ENCODE peak calls at places on chromosomes 2 and 18, in four cellular contexts. P, Z, H and G are unnamed samples.

GRCh38 chr18:23311346-23312103 is 141.6 kb upstream of the RIOK3 start:
- DNase-seq in H (no peak), Z (no peak), P (no peak), G (no peak)

GRCh38 chr2:58057890-58058590 is 11.4 kb downstream of the VRK2 start:
- DNase-seq in Z (no peak), H (no peak), P (no peak), G (no peak)

GRCh38 chr2:174826051-174826450 is 61.8 kb upstream of the CHRNA1 start:
- DNase-seq in H (no peak), Z (no peak), P (no peak), G (no peak)

GRCh38 chr2:168466190-168466737 is 10.2 kb downstream of the CERS6 start:
- DNase-seq in Z (no peak), H (no peak), P (no peak), G (no peak)

GRCh38 chr2:64686283-64686956 is 32.7 kb upstream of the SERTAD2 start:
- DNase-seq in P (no peak), Z (no peak), H (no peak), G (peak; percentile 46)

GRCh38 chr18:31091350-31091749 is 10.9 kb downstream of the DSC2 start:
- DNase-seq in H (no peak), P (no peak), Z (no peak), G (no peak)

GRCh38 chr2:11829324-11829946 is 83.0 kb downstream of the LPIN1 start:
- DNase-seq in P (peak; percentile 61), Z (peak; percentile 85), H (peak; percentile 41), G (peak; percentile 87)

GRCh38 chr18:74533666-74534065 is 634 bp upstream of the CNDP1 start:
- DNase-seq in P (no peak), H (no peak), Z (no peak), G (no peak)

GRCh38 chr2:122194546-122194945 is 439.1 kb downstream of the TSN start:
- DNase-seq in P (no peak), Z (no peak), H (no peak), G (peak; percentile 42)

GRCh38 chr18:56841836-56842235 is 190.7 kb downstream of the WDR7 start:
- DNase-seq in H (no peak), Z (no peak), P (no peak), G (no peak)

GRCh38 chr2:241315879-241316700 is at the start of gene SEPTIN2:
- DNase-seq in H (peak; percentile 32), P (peak; percentile 82), Z (no peak), G (no peak)

GRCh38 chr2:12059616-12060441 is 313.4 kb downstream of the LPIN1 start:
- DNase-seq in Z (no peak), H (no peak), P (no peak), G (no peak)

GRCh38 chr2:174634130-174635014 is 36.8 kb upstream of the WIPF1 start:
- DNase-seq in Z (no peak), P (peak; percentile 36), H (no peak), G (no peak)

GRCh38 chr18:79554945-79555645 is 124.5 kb upstream of the CTDP1 start:
- DNase-seq in Z (no peak), P (no peak), H (no peak), G (no peak)

GRCh38 chr2:25168256-25169072 is at the start of gene POMC:
- DNase-seq in Z (peak; percentile 73), H (no peak), P (no peak), G (no peak)

GRCh38 chr18:3129053-3129864 is 90.5 kb downstream of the MYOM1 start:
- DNase-seq in P (peak; percentile 82), H (peak; percentile 72), Z (peak; percentile 95), G (peak; percentile 67)

GRCh38 chr2:136257893-136258292 is 139.9 kb upstream of the CXCR4 start:
- DNase-seq in Z (no peak), P (no peak), H (no peak), G (no peak)

GRCh38 chr2:136310797-136311558 is 193.0 kb upstream of the CXCR4 start:
- DNase-seq in H (no peak), Z (no peak), P (no peak), G (no peak)

GRCh38 chr2:216934151-216934550 is 74.3 kb upstream of the TNP1 start:
- DNase-seq in Z (no peak), H (no peak), P (no peak), G (no peak)

GRCh38 chr18:43931439-43931838 is 654.1 kb upstream of the SYT4 start:
- DNase-seq in H (no peak), P (no peak), Z (no peak), G (no peak)

GRCh38 chr2:69073928-69074575 is 61.1 kb downstream of the ANTXR1 start:
- DNase-seq in P (no peak), Z (no peak), H (no peak), G (no peak)

GRCh38 chr2:96870631-96871255 is 863 bp upstream of the SEMA4C start:
- DNase-seq in Z (no peak), H (no peak), P (no peak), G (no peak)

GRCh38 chr2:177298191-177298590 is 33.7 kb upstream of the NFE2L2 start:
- DNase-seq in Z (no peak), H (no peak), P (no peak), G (no peak)

GRCh38 chr2:235347691-235348090 is 146.2 kb upstream of the AGAP1 start:
- DNase-seq in P (peak; percentile 34), H (peak; percentile 74), Z (no peak), G (no peak)

GRCh38 chr18:67525328-67526110 is 9.0 kb upstream of the DSEL start:
- DNase-seq in Z (peak; percentile 28), P (no peak), H (no peak), G (no peak)
- H3K9ac ChIP-seq in Z (no peak overlapping the region), P (no peak overlapping the region), H (no peak overlapping the region), G (no peak overlapping the region)

GRCh38 chr2:144515694-144516416 is 4.1 kb downstream of the ZEB2 start:
- DNase-seq in Z (peak; percentile 66), H (no peak), P (peak; percentile 36), G (no peak)
- H3K9ac ChIP-seq in Z (peak overlapping the region; percentile 68), H (no peak overlapping the region), P (peak overlapping the region; percentile 96), G (peak overlapping the region; percentile 79)

GRCh38 chr18:62505669-62506494 is 16.9 kb upstream of the ZCCHC2 start:
- DNase-seq in Z (no peak), H (no peak), P (no peak), G (no peak)
- H3K9ac ChIP-seq in Z (no peak overlapping the region), H (no peak overlapping the region), P (peak overlapping the region; percentile 41), G (no peak overlapping the region)

GRCh38 chr2:37287966-37288365 is 36.7 kb downstream of the PRKD3 start:
- DNase-seq in P (no peak), H (no peak), Z (peak; percentile 7), G (no peak)

GRCh38 chr2:37282746-37283145 is 41.9 kb downstream of the PRKD3 start:
- DNase-seq in H (no peak), P (no peak), Z (no peak), G (no peak)

GRCh38 chr2:37283207-37283606 is 41.4 kb downstream of the PRKD3 start:
- DNase-seq in Z (no peak), H (no peak), P (no peak), G (no peak)

GRCh38 chr2:37281916-37282315 is 42.7 kb downstream of the PRKD3 start:
- DNase-seq in Z (no peak), P (no peak), H (no peak), G (no peak)

GRCh38 chr2:37284386-37284785 is 40.2 kb downstream of the PRKD3 start:
- DNase-seq in P (no peak), H (no peak), Z (no peak), G (no peak)
- H3K9ac ChIP-seq in P (no peak overlapping the region), H (no peak overlapping the region), Z (no peak overlapping the region), G (no peak overlapping the region)

GRCh38 chr2:200340527-200341224 is 34.2 kb downstream of the SPATS2L start:
- DNase-seq in P (no peak), H (no peak), Z (no peak), G (no peak)
- H3K9ac ChIP-seq in P (no peak overlapping the region), H (no peak overlapping the region), Z (no peak overlapping the region), G (no peak overlapping the region)

GRCh38 chr2:233938676-233939370 is 21.6 kb downstream of the TRPM8 start:
- DNase-seq in P (no peak), H (no peak), Z (no peak), G (no peak)
- H3K9ac ChIP-seq in P (no peak overlapping the region), H (no peak overlapping the region), Z (no peak overlapping the region), G (no peak overlapping the region)

DNA sequence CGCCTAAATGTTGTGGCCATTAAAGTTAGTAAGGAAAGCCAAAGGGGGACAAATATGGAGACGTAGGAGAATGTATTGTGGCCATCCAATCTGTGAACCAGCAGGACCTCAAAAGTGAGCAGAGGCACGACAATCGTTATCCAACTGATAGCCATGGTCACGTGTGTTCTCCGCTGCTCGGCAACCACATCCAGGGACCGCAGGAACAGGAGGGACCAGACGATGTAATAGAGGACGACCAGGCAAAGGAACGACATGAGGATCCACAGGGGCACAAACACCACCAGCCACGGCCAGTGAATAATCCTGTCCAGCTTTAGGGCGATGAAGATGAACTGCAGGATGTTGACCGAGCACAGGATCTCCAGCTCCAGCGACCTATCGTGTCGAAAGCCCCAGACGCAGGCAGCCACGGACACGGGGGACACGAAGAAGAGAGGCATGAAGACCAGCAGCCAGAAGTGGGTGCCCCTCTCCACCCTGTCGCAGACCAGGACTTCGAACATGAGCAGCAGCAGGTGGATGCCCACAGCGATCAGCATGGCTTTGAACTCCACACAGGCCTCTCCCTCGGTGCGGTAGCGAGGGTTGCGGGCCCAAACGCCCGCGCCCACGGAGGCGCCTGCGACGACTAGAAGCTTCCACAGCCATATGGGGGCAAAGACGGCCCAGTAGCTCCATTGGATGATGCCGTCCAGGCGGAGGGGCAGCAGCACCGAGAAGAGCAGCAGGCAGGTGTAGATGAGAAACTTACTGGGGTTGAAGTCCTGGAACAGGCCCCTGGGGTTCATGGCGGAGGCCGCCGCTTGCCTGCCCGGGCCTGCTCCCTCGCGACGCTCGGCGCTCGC is 790 bp downstream of the TMEM185B start:
- DNase-seq in H (no peak), P (no peak), Z (no peak), G (no peak)
- H3K9ac ChIP-seq in H (peak overlapping the region; percentile 74), P (peak overlapping the region; percentile 87), Z (no peak overlapping the region), G (peak overlapping the region; percentile 71)

DNA sequence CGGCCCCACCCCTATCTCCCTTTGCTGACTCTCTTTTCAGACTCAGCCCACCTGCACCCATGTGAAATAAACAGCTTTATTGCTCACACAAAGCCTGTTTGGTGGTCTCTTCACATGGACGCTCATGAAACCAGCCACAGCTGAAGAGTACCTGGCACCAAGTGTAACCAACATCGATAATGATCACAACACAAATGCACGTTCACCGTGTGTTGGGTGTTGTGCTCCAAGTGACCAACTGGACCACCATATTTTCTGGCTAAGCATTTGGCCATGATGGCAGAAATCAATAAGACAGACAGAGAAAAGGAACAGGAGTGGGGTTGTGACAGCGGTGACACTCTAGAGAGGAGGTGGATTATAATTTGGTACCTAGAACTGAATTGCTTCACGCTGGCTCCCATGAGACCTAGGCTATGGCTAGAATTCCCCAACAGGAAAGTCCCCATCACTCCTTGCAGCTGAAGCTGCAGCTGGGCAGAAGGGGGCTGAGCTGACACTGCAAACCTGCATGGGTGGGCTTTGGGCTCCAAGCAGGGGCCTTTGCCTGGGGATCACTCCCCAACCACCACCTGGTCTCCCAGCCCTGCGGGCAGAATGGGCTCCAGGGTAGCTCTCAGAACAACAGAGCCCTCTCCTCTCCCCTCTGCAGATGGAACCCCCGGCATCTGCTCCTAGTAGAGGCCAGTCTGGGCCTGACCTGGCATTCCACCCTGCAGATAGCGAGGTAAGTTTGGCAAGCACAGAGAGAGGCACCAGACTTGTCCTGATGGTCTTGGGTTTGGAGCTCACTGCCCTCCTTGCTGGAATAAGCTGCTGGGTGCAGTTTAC is 14.6 kb upstream of the LRRFIP1 start:
- DNase-seq in Z (no peak), P (no peak), H (no peak), G (no peak)
- H3K9ac ChIP-seq in Z (no peak overlapping the region), P (no peak overlapping the region), H (no peak overlapping the region), G (peak overlapping the region; percentile 25)